ENCODE peak calls at places on chromosome 5, in eight cellular contexts. One of them, this sample, is unnamed.
A peak's percentile ranks its signal among the peaks of the same experiment; 100 is the strongest.

GRCh38 chr5:31626156-31626555 is 12.8 kb upstream of the PDZD2 start:
- DNase-seq in posterior vena cava: no peak
- DNase-seq in kidney glomerular epithelial cell: no peak
- DNase-seq in NCI-H748 treated with DMSO at 0.1 percent for 48 hours: no peak
- DNase-seq in AG08395: no peak
- DNase-seq in KBM-7: no peak
- DNase-seq in heart left ventricle: no peak
- DNase-seq in NCI-H2029 treated with DMSO at 0.1 percent for 48 hours: peak; percentile 83
- DNase-seq in this sample: peak; percentile 90

GRCh38 chr5:170903075-170903474 is 41.3 kb downstream of the RANBP17 start:
- DNase-seq in KBM-7: no peak
- DNase-seq in posterior vena cava: no peak
- DNase-seq in kidney glomerular epithelial cell: no peak
- DNase-seq in NCI-H2029 treated with DMSO at 0.1 percent for 48 hours: no peak
- DNase-seq in NCI-H748 treated with DMSO at 0.1 percent for 48 hours: no peak
- DNase-seq in AG08395: no peak
- DNase-seq in heart left ventricle: no peak
- DNase-seq in this sample: no peak

GRCh38 chr5:27412379-27412778 is 374.0 kb upstream of the CDH9 start:
- DNase-seq in AG08395: no peak
- DNase-seq in NCI-H748 treated with DMSO at 0.1 percent for 48 hours: no peak
- DNase-seq in kidney glomerular epithelial cell: no peak
- DNase-seq in NCI-H2029 treated with DMSO at 0.1 percent for 48 hours: no peak
- DNase-seq in KBM-7: no peak
- DNase-seq in heart left ventricle: no peak
- DNase-seq in posterior vena cava: no peak
- DNase-seq in this sample: no peak

GRCh38 chr5:11319851-11320580 is 559.0 kb upstream of the DAP start:
- DNase-seq in posterior vena cava: no peak
- DNase-seq in kidney glomerular epithelial cell: no peak
- DNase-seq in NCI-H2029 treated with DMSO at 0.1 percent for 48 hours: no peak
- DNase-seq in KBM-7: no peak
- DNase-seq in NCI-H748 treated with DMSO at 0.1 percent for 48 hours: no peak
- DNase-seq in heart left ventricle: no peak
- DNase-seq in AG08395: no peak
- DNase-seq in this sample: no peak

GRCh38 chr5:72459089-72459661 is 48.0 kb downstream of the ZNF366 start:
- DNase-seq in NCI-H748 treated with DMSO at 0.1 percent for 48 hours: no peak
- DNase-seq in heart left ventricle: no peak
- DNase-seq in posterior vena cava: no peak
- DNase-seq in AG08395: no peak
- DNase-seq in KBM-7: no peak
- DNase-seq in kidney glomerular epithelial cell: peak; percentile 47
- DNase-seq in NCI-H2029 treated with DMSO at 0.1 percent for 48 hours: peak; percentile 27
- DNase-seq in this sample: no peak

GRCh38 chr5:56464935-56465756 is 232.0 kb upstream of the ANKRD55 start:
- DNase-seq in posterior vena cava: no peak
- DNase-seq in KBM-7: no peak
- DNase-seq in AG08395: no peak
- DNase-seq in kidney glomerular epithelial cell: no peak
- DNase-seq in heart left ventricle: no peak
- DNase-seq in NCI-H2029 treated with DMSO at 0.1 percent for 48 hours: no peak
- DNase-seq in NCI-H748 treated with DMSO at 0.1 percent for 48 hours: no peak
- DNase-seq in this sample: no peak

GRCh38 chr5:41891066-41891707 is 13.0 kb upstream of the RIMOC1 start:
- DNase-seq in NCI-H748 treated with DMSO at 0.1 percent for 48 hours: no peak
- DNase-seq in posterior vena cava: no peak
- DNase-seq in heart left ventricle: no peak
- DNase-seq in AG08395: no peak
- DNase-seq in KBM-7: no peak
- DNase-seq in kidney glomerular epithelial cell: no peak
- DNase-seq in NCI-H2029 treated with DMSO at 0.1 percent for 48 hours: no peak
- DNase-seq in this sample: no peak

GRCh38 chr5:32964246-32964645 is 253.1 kb downstream of the NPR3 start:
- DNase-seq in kidney glomerular epithelial cell: no peak
- DNase-seq in posterior vena cava: no peak
- DNase-seq in NCI-H748 treated with DMSO at 0.1 percent for 48 hours: no peak
- DNase-seq in NCI-H2029 treated with DMSO at 0.1 percent for 48 hours: no peak
- DNase-seq in AG08395: peak; percentile 47
- DNase-seq in heart left ventricle: no peak
- DNase-seq in KBM-7: no peak
- DNase-seq in this sample: no peak

GRCh38 chr5:40628428-40628827 is 51.3 kb upstream of the PTGER4 start:
- DNase-seq in kidney glomerular epithelial cell: no peak
- DNase-seq in heart left ventricle: no peak
- DNase-seq in AG08395: no peak
- DNase-seq in posterior vena cava: no peak
- DNase-seq in NCI-H2029 treated with DMSO at 0.1 percent for 48 hours: no peak
- DNase-seq in NCI-H748 treated with DMSO at 0.1 percent for 48 hours: no peak
- DNase-seq in KBM-7: peak; percentile 61
- DNase-seq in this sample: no peak

GRCh38 chr5:76180817-76181805 is 97.9 kb downstream of the SV2C start:
- DNase-seq in kidney glomerular epithelial cell: peak; percentile 50
- DNase-seq in AG08395: no peak
- DNase-seq in heart left ventricle: no peak
- DNase-seq in NCI-H748 treated with DMSO at 0.1 percent for 48 hours: no peak
- DNase-seq in NCI-H2029 treated with DMSO at 0.1 percent for 48 hours: no peak
- DNase-seq in posterior vena cava: no peak
- DNase-seq in KBM-7: no peak
- DNase-seq in this sample: no peak

GRCh38 chr5:102608414-102608813 is 109.6 kb upstream of the SLCO6A1 start:
- DNase-seq in kidney glomerular epithelial cell: no peak
- DNase-seq in NCI-H748 treated with DMSO at 0.1 percent for 48 hours: no peak
- DNase-seq in AG08395: no peak
- DNase-seq in KBM-7: no peak
- DNase-seq in heart left ventricle: no peak
- DNase-seq in NCI-H2029 treated with DMSO at 0.1 percent for 48 hours: no peak
- DNase-seq in posterior vena cava: no peak
- DNase-seq in this sample: no peak

GRCh38 chr5:126854526-126855110 is 77.7 kb downstream of the LMNB1 start:
- DNase-seq in NCI-H2029 treated with DMSO at 0.1 percent for 48 hours: no peak
- DNase-seq in heart left ventricle: no peak
- DNase-seq in KBM-7: no peak
- DNase-seq in posterior vena cava: no peak
- DNase-seq in AG08395: no peak
- DNase-seq in kidney glomerular epithelial cell: no peak
- DNase-seq in NCI-H748 treated with DMSO at 0.1 percent for 48 hours: no peak
- DNase-seq in this sample: no peak

GRCh38 chr5:114311943-114312342 is 49.9 kb upstream of the KCNN2 start:
- DNase-seq in NCI-H748 treated with DMSO at 0.1 percent for 48 hours: no peak
- DNase-seq in KBM-7: no peak
- DNase-seq in NCI-H2029 treated with DMSO at 0.1 percent for 48 hours: no peak
- DNase-seq in posterior vena cava: no peak
- DNase-seq in heart left ventricle: no peak
- DNase-seq in AG08395: no peak
- DNase-seq in kidney glomerular epithelial cell: no peak
- DNase-seq in this sample: no peak

GRCh38 chr5:179558912-179559279 is 8.5 kb downstream of the RUFY1 start:
- DNase-seq in heart left ventricle: no peak
- DNase-seq in kidney glomerular epithelial cell: peak; percentile 66
- DNase-seq in AG08395: peak; percentile 11
- DNase-seq in KBM-7: no peak
- DNase-seq in posterior vena cava: no peak
- DNase-seq in NCI-H748 treated with DMSO at 0.1 percent for 48 hours: peak; percentile 74
- DNase-seq in NCI-H2029 treated with DMSO at 0.1 percent for 48 hours: peak; percentile 66
- DNase-seq in this sample: no peak

GRCh38 chr5:134438268-134438622 is 26.6 kb upstream of the CDKN2AIPNL start:
- DNase-seq in NCI-H748 treated with DMSO at 0.1 percent for 48 hours: no peak
- DNase-seq in KBM-7: no peak
- DNase-seq in AG08395: peak; percentile 57
- DNase-seq in kidney glomerular epithelial cell: no peak
- DNase-seq in NCI-H2029 treated with DMSO at 0.1 percent for 48 hours: peak; percentile 73
- DNase-seq in posterior vena cava: no peak
- DNase-seq in heart left ventricle: no peak
- DNase-seq in this sample: no peak

GRCh38 chr5:159286420-159287035 is 23.4 kb downstream of the UBLCP1 start:
- DNase-seq in kidney glomerular epithelial cell: no peak
- DNase-seq in posterior vena cava: no peak
- DNase-seq in AG08395: peak; percentile 42
- DNase-seq in heart left ventricle: no peak
- DNase-seq in NCI-H748 treated with DMSO at 0.1 percent for 48 hours: peak; percentile 3
- DNase-seq in KBM-7: peak; percentile 67
- DNase-seq in NCI-H2029 treated with DMSO at 0.1 percent for 48 hours: no peak
- DNase-seq in this sample: no peak

GRCh38 chr5:113771483-113771882 is 258.0 kb downstream of the YTHDC2 start:
- DNase-seq in heart left ventricle: no peak
- DNase-seq in posterior vena cava: no peak
- DNase-seq in kidney glomerular epithelial cell: no peak
- DNase-seq in KBM-7: no peak
- DNase-seq in NCI-H748 treated with DMSO at 0.1 percent for 48 hours: no peak
- DNase-seq in AG08395: no peak
- DNase-seq in NCI-H2029 treated with DMSO at 0.1 percent for 48 hours: no peak
- DNase-seq in this sample: no peak

GRCh38 chr5:154342211-154342610 is 103.6 kb upstream of the SAP30L start:
- DNase-seq in AG08395: no peak
- DNase-seq in KBM-7: no peak
- DNase-seq in NCI-H748 treated with DMSO at 0.1 percent for 48 hours: no peak
- DNase-seq in kidney glomerular epithelial cell: no peak
- DNase-seq in heart left ventricle: no peak
- DNase-seq in NCI-H2029 treated with DMSO at 0.1 percent for 48 hours: no peak
- DNase-seq in posterior vena cava: no peak
- DNase-seq in this sample: no peak

This sample was measured in dorsolateral prefrontal cortex.